ENCODE peak calls at places on chromosomes 1 and 21, in nine cellular contexts. G is PC-3, U is GM23248, T is neural progenitor cell, O is GM23338, H is HCT116, X is SK-N-SH, J is OCI-LY7, S is MM.1S. F is an unnamed sample.

GRCh38 chr1:98048234-98048633 is 127.4 kb upstream of the DPYD start:
- DNase-seq in G (peak), U (peak), T (peak), O (peak), H (no peak), X (peak), J (peak), S (peak), F (peak)

GRCh38 chr1:20552728-20553571 is 577 bp downstream of the FAM43B start:
- DNase-seq in G (peak), U (peak), T (peak), O (peak), H (no peak), X (peak), J (no peak), S (no peak), F (peak)

GRCh38 chr1:101291562-101292035 is 54.8 kb downstream of the S1PR1 start:
- DNase-seq in G (peak), U (peak), T (no peak), O (no peak), H (no peak), X (no peak), J (no peak), S (no peak), F (peak)

GRCh38 chr1:157137051-157137772 is 983 bp downstream of the ETV3 start:
- DNase-seq in G (peak), U (peak), T (peak), O (no peak), H (no peak), X (peak), J (peak), S (peak), F (peak)

GRCh38 chr1:237861944-237862343 is 28.8 kb downstream of the ZP4 start:
- DNase-seq in G (no peak), U (no peak), T (no peak), O (no peak), H (no peak), X (no peak), J (no peak), S (no peak), F (no peak)

GRCh38 chr1:196148367-196148970 is 459.8 kb downstream of the KCNT2 start:
- DNase-seq in G (peak), U (peak), T (peak), O (peak), H (peak), X (peak), J (peak), S (peak), F (peak)

GRCh38 chr1:27664291-27664690 is 7.7 kb downstream of the IFI6 start:
- DNase-seq in G (no peak), U (peak), T (no peak), O (peak), H (no peak), X (no peak), J (no peak), S (no peak), F (no peak)

GRCh38 chr1:230441630-230442029 is 15.5 kb upstream of the PGBD5 start:
- DNase-seq in G (no peak), U (no peak), T (peak), O (peak), H (no peak), X (no peak), J (no peak), S (no peak), F (no peak)

GRCh38 chr1:154344977-154345837 is 19.9 kb downstream of the ATP8B2 start:
- DNase-seq in G (peak), U (peak), T (peak), O (peak), H (no peak), X (peak), J (peak), S (peak), F (peak)

GRCh38 chr1:21828075-21828474 is 16.0 kb downstream of the LDLRAD2 start:
- DNase-seq in G (no peak), U (no peak), T (no peak), O (no peak), H (no peak), X (no peak), J (no peak), S (no peak), F (no peak)

GRCh38 chr1:68141079-68141800 is 90.8 kb upstream of the DIRAS3 start:
- DNase-seq in G (no peak), U (peak), T (peak), O (peak), H (no peak), X (no peak), J (no peak), S (no peak), F (peak)

GRCh38 chr1:158163000-158163947 is 17.4 kb upstream of the CD1D start:
- DNase-seq in G (no peak), U (no peak), T (no peak), O (no peak), H (no peak), X (no peak), J (peak), S (peak), F (no peak)

GRCh38 chr1:183628537-183628936 is 7.0 kb downstream of the ARPC5 start:
- DNase-seq in G (no peak), U (no peak), T (no peak), O (no peak), H (no peak), X (no peak), J (no peak), S (no peak), F (no peak)
- H2AFZ ChIP-seq in G (no peak), U (no peak), T (no peak), O (no peak), H (no peak), X (no peak), J (no peak), S (no peak), F (no peak)

DNA sequence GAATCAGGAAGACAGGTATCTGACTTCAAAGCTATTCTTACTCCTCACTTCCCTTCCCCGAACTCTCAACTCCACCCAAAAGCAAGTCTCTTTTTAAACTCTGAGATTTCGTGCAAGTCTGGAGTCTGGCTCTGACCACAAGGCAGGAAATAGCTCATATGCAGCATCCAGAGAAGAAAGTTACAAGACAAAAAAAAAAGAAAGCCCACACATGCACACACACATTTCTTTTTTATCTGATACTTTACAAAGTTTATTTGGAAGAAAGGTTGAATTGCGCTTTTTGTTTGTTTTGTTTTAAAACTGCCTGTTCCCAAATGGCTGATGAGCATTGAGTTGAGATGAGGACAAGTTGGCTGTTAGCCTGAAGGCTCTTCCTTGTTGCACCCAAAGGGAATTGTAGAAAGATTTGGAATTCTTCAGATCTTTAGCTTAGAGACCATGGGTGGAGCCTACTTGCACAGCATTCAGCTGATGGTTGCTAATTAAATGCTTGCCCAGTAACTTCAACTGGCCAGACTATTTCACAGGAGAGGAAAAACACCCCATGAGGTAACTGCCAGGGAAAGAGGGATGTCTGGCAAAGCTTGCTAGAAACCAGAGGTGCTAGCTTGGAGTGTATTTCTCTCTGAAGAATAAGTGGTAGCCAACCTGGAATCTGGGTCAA is 490.3 kb downstream of the TTLL7 start:
- DNase-seq in G (no peak), U (peak), T (no peak), O (peak), H (no peak), X (no peak), J (no peak), S (peak), F (peak)
- H3K4me3 ChIP-seq in G (no peak), U (peak), T (no peak), O (no peak), H (no peak), X (no peak), J (no peak), S (no peak), F (no peak)

GRCh38 chr21:41913230-41913629 is 34.1 kb upstream of the PRDM15 start:
- DNase-seq in G (no peak), U (no peak), T (no peak), O (no peak), H (no peak), X (no peak), J (no peak), S (no peak), F (no peak)
- TF ChIP-seq EZH2phosphoT487 in G (no peak), U (no peak), T (no peak), O (no peak), H (no peak), X (no peak), J (no peak), S (no peak), F (no peak)

GRCh38 chr1:240619901-240620621 is 8.1 kb upstream of the GREM2 start:
- DNase-seq in G (no peak), U (no peak), T (peak), O (no peak), H (no peak), X (peak), J (no peak), S (no peak), F (no peak)
- H2AFZ ChIP-seq in G (no peak), U (no peak), T (no peak), O (no peak), H (no peak), X (no peak), J (no peak), S (no peak), F (no peak)

DNA sequence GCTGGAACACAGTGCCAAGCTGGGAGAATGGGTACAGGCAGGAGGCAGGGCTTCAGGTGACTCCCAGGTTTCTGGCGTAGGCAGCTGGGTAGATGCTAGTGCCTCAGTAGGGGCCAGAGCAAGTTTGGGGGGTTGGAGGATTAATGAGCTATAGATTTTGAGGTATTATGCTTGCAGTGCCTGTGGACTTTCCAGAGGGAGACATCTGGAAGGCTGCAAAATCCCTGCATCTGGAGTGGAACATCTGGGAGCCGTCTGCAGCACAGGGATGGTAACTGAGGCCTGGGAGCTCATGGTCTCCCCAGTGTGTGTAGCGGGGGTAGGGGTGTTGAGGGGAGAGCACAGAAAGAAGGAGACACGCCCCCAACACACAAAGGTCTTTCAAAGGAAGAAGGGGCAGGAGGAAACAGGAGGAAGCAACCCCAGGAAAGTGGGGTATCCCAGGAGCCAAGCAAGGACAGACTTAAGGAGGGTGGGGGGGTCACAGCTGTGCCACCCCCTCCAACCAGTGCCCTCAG is 2.2 kb upstream of the PDZK1IP1 start:
- DNase-seq in G (no peak), U (no peak), T (no peak), O (no peak), H (no peak), X (no peak), J (no peak), S (no peak), F (no peak)
- H3K4me3 ChIP-seq in G (no peak), U (no peak), T (no peak), O (no peak), H (no peak), X (no peak), J (no peak), S (no peak), F (no peak)

DNA sequence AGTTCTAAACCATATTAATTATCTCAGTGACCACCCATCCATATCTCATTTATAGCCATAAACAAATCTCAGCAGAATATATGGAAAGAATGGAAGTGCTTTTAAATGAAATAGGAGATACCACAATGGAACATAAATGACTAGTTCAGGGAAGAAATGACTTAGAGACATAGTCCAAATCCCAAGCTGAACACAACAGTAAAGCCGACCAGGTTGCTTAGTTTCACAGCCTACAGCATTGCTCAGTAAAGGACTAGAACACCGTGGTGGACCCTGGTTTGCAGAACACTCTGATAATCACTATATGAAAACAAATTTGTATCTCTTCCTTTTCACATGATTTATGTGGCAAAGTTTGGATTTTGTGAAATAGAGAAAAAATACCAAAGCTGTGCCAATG is 40.3 kb downstream of the MYSM1 start:
- DNase-seq in G (no peak), U (no peak), T (no peak), O (no peak), H (no peak), X (no peak), J (no peak), S (no peak), F (no peak)
- TF ChIP-seq EZH2phosphoT487 in G (no peak), U (no peak), T (no peak), O (no peak), H (no peak), X (no peak), J (no peak), S (no peak), F (no peak)

GRCh38 chr21:40829308-40829707 is 17.6 kb downstream of the DSCAM start:
- DNase-seq in G (no peak), U (no peak), T (no peak), O (no peak), H (no peak), X (no peak), J (no peak), S (no peak), F (no peak)
- H2AFZ ChIP-seq in G (no peak), U (no peak), T (no peak), O (no peak), H (no peak), X (no peak), J (no peak), S (no peak), F (no peak)

DNA sequence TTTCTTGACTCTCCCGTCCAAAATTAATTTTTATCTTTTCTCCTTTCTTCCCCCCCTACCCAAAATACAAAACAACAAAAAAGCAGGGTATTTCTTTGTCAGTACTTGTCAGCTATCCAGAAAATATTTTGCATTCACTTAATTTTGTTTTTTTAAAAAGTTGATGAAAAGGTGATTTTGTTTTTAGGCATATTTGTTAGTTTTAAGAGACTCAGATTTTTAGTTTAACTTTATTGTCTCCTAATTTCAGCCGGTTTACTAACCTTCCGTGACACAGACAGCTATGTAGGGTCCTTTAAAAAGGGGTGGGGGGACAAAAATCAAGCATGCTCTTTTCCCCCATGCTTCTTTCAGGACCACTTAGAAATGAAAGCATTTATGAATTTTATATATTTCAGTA is 1.5 kb downstream of the PBX1 start:
- DNase-seq in G (no peak), U (no peak), T (no peak), O (no peak), H (no peak), X (no peak), J (no peak), S (no peak), F (no peak)
- H3K4me3 ChIP-seq in G (peak), U (peak), T (peak), O (peak), H (no peak), X (peak), J (no peak), S (peak), F (peak)